ENCODE peak calls at places on chromosomes 4 and X, in nine cellular contexts. One of them, this sample, is unnamed.
A peak's percentile ranks its signal among the peaks of the same experiment; 100 is the strongest.

GRCh38 chr4:8583655-8584025 is 3.4 kb downstream of the GPR78 start:
- DNase-seq in stimulated activated CD4-positive, alpha-beta T cell treated with anti-CD3 and anti-CD28 coated beads, Interleukin-15, amount 100 ng/mL, for 1 hour: no peak
- DNase-seq in islet precursor cell: no peak
- DNase-seq in caudate nucleus: no peak
- DNase-seq in fibroblast of the aortic adventitia: no peak
- DNase-seq in fibroblast of gingiva: no peak
- DNase-seq in KG1: no peak
- DNase-seq in iPS DF 19.7: no peak
- DNase-seq in heart right ventricle: no peak
- DNase-seq in this sample: no peak

GRCh38 chr4:56127698-56128097 is 179.0 kb downstream of the CEP135 start:
- DNase-seq in stimulated activated CD4-positive, alpha-beta T cell treated with anti-CD3 and anti-CD28 coated beads, Interleukin-15, amount 100 ng/mL, for 1 hour: no peak
- DNase-seq in KG1: no peak
- DNase-seq in islet precursor cell: no peak
- DNase-seq in iPS DF 19.7: no peak
- DNase-seq in fibroblast of the aortic adventitia: peak; percentile 63
- DNase-seq in fibroblast of gingiva: no peak
- DNase-seq in heart right ventricle: no peak
- DNase-seq in caudate nucleus: no peak
- DNase-seq in this sample: no peak

GRCh38 chr4:119130365-119131065 is 5.1 kb upstream of the MYOZ2 start:
- DNase-seq in iPS DF 19.7: no peak
- DNase-seq in KG1: no peak
- DNase-seq in stimulated activated CD4-positive, alpha-beta T cell treated with anti-CD3 and anti-CD28 coated beads, Interleukin-15, amount 100 ng/mL, for 1 hour: no peak
- DNase-seq in islet precursor cell: no peak
- DNase-seq in heart right ventricle: no peak
- DNase-seq in caudate nucleus: no peak
- DNase-seq in fibroblast of the aortic adventitia: peak; percentile 91
- DNase-seq in fibroblast of gingiva: peak; percentile 74
- DNase-seq in this sample: no peak

GRCh38 chrX:115362334-115363095 is 73.0 kb downstream of the LUZP4 start:
- DNase-seq in heart right ventricle: no peak
- DNase-seq in KG1: no peak
- DNase-seq in stimulated activated CD4-positive, alpha-beta T cell treated with anti-CD3 and anti-CD28 coated beads, Interleukin-15, amount 100 ng/mL, for 1 hour: no peak
- DNase-seq in fibroblast of gingiva: no peak
- DNase-seq in iPS DF 19.7: no peak
- DNase-seq in fibroblast of the aortic adventitia: peak; percentile 32
- DNase-seq in caudate nucleus: no peak
- DNase-seq in islet precursor cell: no peak
- DNase-seq in this sample: no peak

GRCh38 chrX:17032351-17032750 is 85.9 kb downstream of the REPS2 start:
- DNase-seq in fibroblast of gingiva: peak; percentile 80
- DNase-seq in caudate nucleus: no peak
- DNase-seq in iPS DF 19.7: no peak
- DNase-seq in heart right ventricle: no peak
- DNase-seq in fibroblast of the aortic adventitia: peak; percentile 87
- DNase-seq in KG1: no peak
- DNase-seq in stimulated activated CD4-positive, alpha-beta T cell treated with anti-CD3 and anti-CD28 coated beads, Interleukin-15, amount 100 ng/mL, for 1 hour: no peak
- DNase-seq in islet precursor cell: no peak
- DNase-seq in this sample: peak; percentile 66

GRCh38 chrX:99703467-99703866 is 706.6 kb downstream of the PCDH19 start:
- DNase-seq in heart right ventricle: no peak
- DNase-seq in fibroblast of gingiva: no peak
- DNase-seq in KG1: no peak
- DNase-seq in stimulated activated CD4-positive, alpha-beta T cell treated with anti-CD3 and anti-CD28 coated beads, Interleukin-15, amount 100 ng/mL, for 1 hour: no peak
- DNase-seq in iPS DF 19.7: no peak
- DNase-seq in islet precursor cell: peak; percentile 67
- DNase-seq in caudate nucleus: no peak
- DNase-seq in fibroblast of the aortic adventitia: no peak
- DNase-seq in this sample: no peak

GRCh38 chr4:74395633-74396032 is 30.7 kb downstream of the EREG start:
- DNase-seq in caudate nucleus: no peak
- DNase-seq in stimulated activated CD4-positive, alpha-beta T cell treated with anti-CD3 and anti-CD28 coated beads, Interleukin-15, amount 100 ng/mL, for 1 hour: no peak
- DNase-seq in fibroblast of the aortic adventitia: no peak
- DNase-seq in heart right ventricle: no peak
- DNase-seq in fibroblast of gingiva: no peak
- DNase-seq in KG1: no peak
- DNase-seq in iPS DF 19.7: no peak
- DNase-seq in islet precursor cell: no peak
- DNase-seq in this sample: no peak

GRCh38 chr4:7561557-7561956 is 126.8 kb upstream of the PSAPL1 start:
- DNase-seq in caudate nucleus: no peak
- DNase-seq in fibroblast of the aortic adventitia: no peak
- DNase-seq in KG1: no peak
- DNase-seq in heart right ventricle: no peak
- DNase-seq in fibroblast of gingiva: no peak
- DNase-seq in stimulated activated CD4-positive, alpha-beta T cell treated with anti-CD3 and anti-CD28 coated beads, Interleukin-15, amount 100 ng/mL, for 1 hour: no peak
- DNase-seq in iPS DF 19.7: no peak
- DNase-seq in islet precursor cell: no peak
- DNase-seq in this sample: no peak

GRCh38 chr4:39609454-39609911 is 29.2 kb downstream of the SMIM14 start:
- DNase-seq in iPS DF 19.7: no peak
- DNase-seq in islet precursor cell: no peak
- DNase-seq in fibroblast of the aortic adventitia: no peak
- DNase-seq in fibroblast of gingiva: no peak
- DNase-seq in stimulated activated CD4-positive, alpha-beta T cell treated with anti-CD3 and anti-CD28 coated beads, Interleukin-15, amount 100 ng/mL, for 1 hour: no peak
- DNase-seq in heart right ventricle: no peak
- DNase-seq in KG1: no peak
- DNase-seq in caudate nucleus: no peak
- DNase-seq in this sample: peak; percentile 69

GRCh38 chr4:94305468-94306225 is 37.0 kb downstream of the HPGDS start:
- DNase-seq in iPS DF 19.7: no peak
- DNase-seq in islet precursor cell: no peak
- DNase-seq in fibroblast of gingiva: no peak
- DNase-seq in stimulated activated CD4-positive, alpha-beta T cell treated with anti-CD3 and anti-CD28 coated beads, Interleukin-15, amount 100 ng/mL, for 1 hour: no peak
- DNase-seq in heart right ventricle: no peak
- DNase-seq in fibroblast of the aortic adventitia: no peak
- DNase-seq in KG1: no peak
- DNase-seq in caudate nucleus: no peak
- DNase-seq in this sample: no peak

GRCh38 chr4:182901337-182901736 is 15.8 kb downstream of the DCTD start:
- DNase-seq in caudate nucleus: no peak
- DNase-seq in iPS DF 19.7: no peak
- DNase-seq in islet precursor cell: no peak
- DNase-seq in KG1: no peak
- DNase-seq in heart right ventricle: no peak
- DNase-seq in stimulated activated CD4-positive, alpha-beta T cell treated with anti-CD3 and anti-CD28 coated beads, Interleukin-15, amount 100 ng/mL, for 1 hour: no peak
- DNase-seq in fibroblast of gingiva: no peak
- DNase-seq in fibroblast of the aortic adventitia: no peak
- DNase-seq in this sample: no peak

GRCh38 chr4:37970702-37971101 is 10.5 kb downstream of the PTTG2 start:
- DNase-seq in heart right ventricle: peak; percentile 72
- DNase-seq in fibroblast of gingiva: peak; percentile 47
- DNase-seq in fibroblast of the aortic adventitia: peak; percentile 43
- DNase-seq in KG1: no peak
- DNase-seq in islet precursor cell: no peak
- DNase-seq in stimulated activated CD4-positive, alpha-beta T cell treated with anti-CD3 and anti-CD28 coated beads, Interleukin-15, amount 100 ng/mL, for 1 hour: peak; percentile 58
- DNase-seq in caudate nucleus: no peak
- DNase-seq in iPS DF 19.7: no peak
- DNase-seq in this sample: peak; percentile 47

GRCh38 chr4:127131527-127131926 is 501.2 kb upstream of the INTU start:
- DNase-seq in islet precursor cell: no peak
- DNase-seq in fibroblast of the aortic adventitia: no peak
- DNase-seq in KG1: no peak
- DNase-seq in heart right ventricle: no peak
- DNase-seq in iPS DF 19.7: no peak
- DNase-seq in caudate nucleus: no peak
- DNase-seq in fibroblast of gingiva: no peak
- DNase-seq in stimulated activated CD4-positive, alpha-beta T cell treated with anti-CD3 and anti-CD28 coated beads, Interleukin-15, amount 100 ng/mL, for 1 hour: no peak
- DNase-seq in this sample: no peak

GRCh38 chr4:112147697-112148096 is 2.4 kb downstream of the FAM241A start:
- DNase-seq in islet precursor cell: no peak
- DNase-seq in KG1: no peak
- DNase-seq in iPS DF 19.7: no peak
- DNase-seq in heart right ventricle: no peak
- DNase-seq in fibroblast of the aortic adventitia: peak; percentile 38
- DNase-seq in fibroblast of gingiva: peak; percentile 38
- DNase-seq in stimulated activated CD4-positive, alpha-beta T cell treated with anti-CD3 and anti-CD28 coated beads, Interleukin-15, amount 100 ng/mL, for 1 hour: no peak
- DNase-seq in caudate nucleus: no peak
- DNase-seq in this sample: no peak

GRCh38 chr4:84063618-84064017 is 435.5 kb downstream of the NKX6-1 start:
- DNase-seq in iPS DF 19.7: no peak
- DNase-seq in stimulated activated CD4-positive, alpha-beta T cell treated with anti-CD3 and anti-CD28 coated beads, Interleukin-15, amount 100 ng/mL, for 1 hour: no peak
- DNase-seq in caudate nucleus: no peak
- DNase-seq in KG1: no peak
- DNase-seq in fibroblast of the aortic adventitia: no peak
- DNase-seq in islet precursor cell: no peak
- DNase-seq in heart right ventricle: no peak
- DNase-seq in fibroblast of gingiva: no peak
- DNase-seq in this sample: no peak

GRCh38 chr4:77593993-77594392 is 11.6 kb upstream of the CXCL13 start:
- DNase-seq in iPS DF 19.7: no peak
- DNase-seq in KG1: no peak
- DNase-seq in heart right ventricle: no peak
- DNase-seq in caudate nucleus: no peak
- DNase-seq in stimulated activated CD4-positive, alpha-beta T cell treated with anti-CD3 and anti-CD28 coated beads, Interleukin-15, amount 100 ng/mL, for 1 hour: no peak
- DNase-seq in islet precursor cell: no peak
- DNase-seq in fibroblast of the aortic adventitia: no peak
- DNase-seq in fibroblast of gingiva: peak; percentile 10
- DNase-seq in this sample: no peak

GRCh38 chrX:132737743-132738142 is 220.7 kb downstream of the HS6ST2 start:
- DNase-seq in stimulated activated CD4-positive, alpha-beta T cell treated with anti-CD3 and anti-CD28 coated beads, Interleukin-15, amount 100 ng/mL, for 1 hour: peak; percentile 2
- DNase-seq in fibroblast of gingiva: no peak
- DNase-seq in iPS DF 19.7: no peak
- DNase-seq in caudate nucleus: no peak
- DNase-seq in KG1: peak; percentile 8
- DNase-seq in heart right ventricle: no peak
- DNase-seq in fibroblast of the aortic adventitia: no peak
- DNase-seq in islet precursor cell: no peak
- DNase-seq in this sample: peak; percentile 10

GRCh38 chr4:154545689-154546088 is 4.5 kb downstream of the PLRG1 start:
- DNase-seq in islet precursor cell: no peak
- DNase-seq in fibroblast of the aortic adventitia: no peak
- DNase-seq in fibroblast of gingiva: no peak
- DNase-seq in stimulated activated CD4-positive, alpha-beta T cell treated with anti-CD3 and anti-CD28 coated beads, Interleukin-15, amount 100 ng/mL, for 1 hour: no peak
- DNase-seq in heart right ventricle: no peak
- DNase-seq in iPS DF 19.7: no peak
- DNase-seq in caudate nucleus: no peak
- DNase-seq in KG1: no peak
- DNase-seq in this sample: no peak

GRCh38 chr4:58669783-58670182 is 1559.6 kb upstream of the IGFBP7 start:
- DNase-seq in iPS DF 19.7: no peak
- DNase-seq in fibroblast of the aortic adventitia: no peak
- DNase-seq in heart right ventricle: no peak
- DNase-seq in KG1: no peak
- DNase-seq in stimulated activated CD4-positive, alpha-beta T cell treated with anti-CD3 and anti-CD28 coated beads, Interleukin-15, amount 100 ng/mL, for 1 hour: no peak
- DNase-seq in caudate nucleus: no peak
- DNase-seq in fibroblast of gingiva: no peak
- DNase-seq in islet precursor cell: no peak
- DNase-seq in this sample: no peak

GRCh38 chrX:49192722-49193328 is 6.7 kb upstream of the PRICKLE3 start:
- DNase-seq in fibroblast of gingiva: no peak
- DNase-seq in islet precursor cell: no peak
- DNase-seq in stimulated activated CD4-positive, alpha-beta T cell treated with anti-CD3 and anti-CD28 coated beads, Interleukin-15, amount 100 ng/mL, for 1 hour: no peak
- DNase-seq in iPS DF 19.7: no peak
- DNase-seq in fibroblast of the aortic adventitia: peak; percentile 43
- DNase-seq in heart right ventricle: no peak
- DNase-seq in KG1: no peak
- DNase-seq in caudate nucleus: no peak
- DNase-seq in this sample: no peak

GRCh38 chr4:39453738-39454137 is 5.0 kb downstream of the RPL9 start:
- DNase-seq in stimulated activated CD4-positive, alpha-beta T cell treated with anti-CD3 and anti-CD28 coated beads, Interleukin-15, amount 100 ng/mL, for 1 hour: no peak
- DNase-seq in heart right ventricle: no peak
- DNase-seq in fibroblast of gingiva: no peak
- DNase-seq in KG1: no peak
- DNase-seq in iPS DF 19.7: no peak
- DNase-seq in islet precursor cell: no peak
- DNase-seq in caudate nucleus: no peak
- DNase-seq in fibroblast of the aortic adventitia: no peak
- DNase-seq in this sample: no peak

GRCh38 chrX:84046403-84046984 is 141.5 kb downstream of the RPS6KA6 start:
- DNase-seq in KG1: no peak
- DNase-seq in fibroblast of gingiva: peak; percentile 9
- DNase-seq in islet precursor cell: peak; percentile 57
- DNase-seq in caudate nucleus: no peak
- DNase-seq in stimulated activated CD4-positive, alpha-beta T cell treated with anti-CD3 and anti-CD28 coated beads, Interleukin-15, amount 100 ng/mL, for 1 hour: no peak
- DNase-seq in heart right ventricle: no peak
- DNase-seq in fibroblast of the aortic adventitia: peak; percentile 19
- DNase-seq in iPS DF 19.7: peak; percentile 12
- DNase-seq in this sample: peak; percentile 24